ENCODE peak calls at places on chromosome 6, in six cellular contexts. Q is activated CD4-positive, alpha-beta T cell treated with anti-CD3 and anti-CD28 coated beads, Interleukin-2, amount 10 ng/mL, durations not matched to agents 7 days and 5 days; G is stimulated activated CD8-positive, alpha-beta memory T cell treated with anti-CD3 and anti-CD28 coated beads, Interleukin-7, amount 100 ng/mL, for 4 hours; O is HT1080; Y is ascending aorta; R is gastrocnemius medialis. P is an unnamed sample.

GRCh38 chr6:130115036-130115435 is 96.7 kb downstream of the L3MBTL3 start:
- DNase-seq in Y (no peak), O (no peak), G (no peak), R (no peak), Q (no peak), P (no peak)

GRCh38 chr6:150928882-150929281 is 63.4 kb downstream of the MTHFD1L start:
- DNase-seq in O (no peak), G (no peak), Y (no peak), Q (no peak), R (no peak), P (no peak)

GRCh38 chr6:42190784-42191183 is 4.0 kb downstream of the GUCA1B start:
- DNase-seq in O (peak; percentile 35), R (no peak), Q (no peak), G (no peak), Y (no peak), P (no peak)

GRCh38 chr6:42138190-42138589 is 4.2 kb downstream of the C6orf132 start:
- DNase-seq in Q (no peak), Y (no peak), R (no peak), G (no peak), O (no peak), P (no peak)

GRCh38 chr6:56772737-56773184 is 130.1 kb upstream of the DST start:
- DNase-seq in Y (peak; percentile 26), O (peak; percentile 89), Q (no peak), G (no peak), R (peak; percentile 89), P (no peak)

GRCh38 chr6:162998777-162999176 is 271.0 kb downstream of the PACRG start:
- DNase-seq in Y (no peak), R (no peak), Q (no peak), O (no peak), G (no peak), P (no peak)

GRCh38 chr6:147382945-147383554 is 125.4 kb upstream of the SAMD5 start:
- DNase-seq in R (no peak), G (no peak), O (peak; percentile 13), Q (no peak), Y (no peak), P (no peak)

GRCh38 chr6:134173007-134173690 is 120.7 kb upstream of the SLC2A12 start:
- DNase-seq in Q (no peak), G (no peak), R (no peak), O (no peak), Y (no peak), P (no peak)

GRCh38 chr6:143060806-143061596 is at the start of gene AIG1:
- DNase-seq in O (peak; percentile 5), G (peak; percentile 44), Y (peak; percentile 18), Q (peak; percentile 73), R (peak; percentile 64), P (peak; percentile 32)

GRCh38 chr6:111628117-111628866 is 22.6 kb upstream of the TRAF3IP2 start:
- DNase-seq in Q (no peak), G (no peak), R (no peak), O (no peak), Y (no peak), P (no peak)

GRCh38 chr6:5728726-5729434 is 277.8 kb downstream of the NRN1 start:
- DNase-seq in O (peak; percentile 96), Q (no peak), G (no peak), R (no peak), Y (no peak), P (no peak)

GRCh38 chr6:14396826-14397517 is 279.4 kb downstream of the CD83 start:
- DNase-seq in O (peak; percentile 50), R (peak; percentile 15), Q (no peak), G (no peak), Y (no peak), P (no peak)

GRCh38 chr6:37502703-37503485 is 3.2 kb upstream of the CCDC167 start:
- DNase-seq in O (no peak), Q (peak; percentile 61), R (no peak), G (no peak), Y (no peak), P (no peak)

GRCh38 chr6:25295651-25296050 is 16.5 kb downstream of the CARMIL1 start:
- DNase-seq in Q (no peak), O (peak; percentile 25), Y (no peak), G (no peak), R (no peak), P (no peak)

GRCh38 chr6:137692806-137693205 is 174.3 kb upstream of the TNFAIP3 start:
- DNase-seq in G (no peak), Y (no peak), Q (no peak), R (no peak), O (peak; percentile 88), P (no peak)

GRCh38 chr6:30507849-30508843 is 18.8 kb downstream of the HLA-E start:
- DNase-seq in Q (no peak), G (no peak), Y (no peak), R (no peak), O (no peak), P (no peak)

GRCh38 chr6:11224966-11225463 is 7.5 kb downstream of the NEDD9 start:
- DNase-seq in Q (no peak), G (no peak), R (no peak), Y (no peak), O (no peak), P (no peak)

GRCh38 chr6:45813943-45814342 is 201.7 kb downstream of the CLIC5 start:
- DNase-seq in Q (no peak), Y (no peak), O (no peak), G (no peak), R (no peak), P (no peak)

GRCh38 chr6:10144772-10145171 is 270.1 kb downstream of the TFAP2A start:
- DNase-seq in Y (no peak), G (no peak), Q (no peak), O (no peak), R (no peak), P (no peak)

GRCh38 chr6:15410752-15411151 is 164.9 kb downstream of the JARID2 start:
- DNase-seq in R (no peak), Q (no peak), Y (no peak), G (no peak), O (no peak), P (no peak)

P was measured in activated gamma-delta T cell treated with anti-CD3 and anti-CD28 coated beads, Interleukin-2, amount 50 U/mL, for 16 hours.